ENCODE peak calls at places on chromosome 10, in four cellular contexts. I is K562, H is WTC11, X is SK-N-SH. V is an unnamed sample.
A peak's percentile ranks its signal among the peaks of the same experiment; 100 is the strongest.

GRCh38 chr10:103512591-103513382 is 19.3 kb downstream of the NEURL1 start:
- DNase-seq in H (no peak), X (peak; percentile 17), I (no peak), V (no peak)

GRCh38 chr10:75126277-75126676 is 14.8 kb downstream of the SAMD8 start:
- DNase-seq in X (no peak), I (no peak), H (no peak), V (no peak)

GRCh38 chr10:133299224-133299623 is 9.4 kb downstream of the TUBGCP2 start:
- DNase-seq in I (no peak), X (no peak), H (no peak), V (no peak)

GRCh38 chr10:8050561-8051108 is 3.9 kb upstream of the GATA3 start:
- DNase-seq in H (no peak), X (no peak), I (no peak), V (no peak)

GRCh38 chr10:17675638-17676037 is 31.7 kb downstream of the STAM start:
- DNase-seq in I (no peak), H (no peak), X (no peak), V (no peak)

GRCh38 chr10:58666024-58666423 is 153.4 kb downstream of the BICC1 start:
- DNase-seq in H (no peak), I (no peak), X (no peak), V (no peak)

GRCh38 chr10:36048236-36048635 is 406.1 kb upstream of the FZD8 start:
- DNase-seq in X (no peak), I (no peak), H (no peak), V (no peak)

GRCh38 chr10:2477154-2477553 is 590.2 kb upstream of the PFKP start:
- DNase-seq in H (peak; percentile 75), X (peak; percentile 11), I (no peak), V (no peak)

GRCh38 chr10:81600185-81600584 is 274.8 kb upstream of the NRG3 start:
- DNase-seq in H (no peak), X (no peak), I (no peak), V (no peak)

GRCh38 chr10:117541405-117541908 is 1.1 kb upstream of the EMX2 start:
- DNase-seq in I (no peak), X (no peak), H (peak; percentile 68), V (no peak)

GRCh38 chr10:514137-514671 is 175.3 kb downstream of the DIP2C start:
- DNase-seq in H (no peak), I (no peak), X (no peak), V (no peak)

GRCh38 chr10:17216217-17216900 is 11.7 kb upstream of the VIM start:
- DNase-seq in X (no peak), I (peak; percentile 37), H (no peak), V (peak; percentile 82)

GRCh38 chr10:132434405-132435005 is 37.5 kb downstream of the PWWP2B start:
- DNase-seq in H (no peak), X (peak; percentile 39), I (peak; percentile 62), V (no peak)

GRCh38 chr10:63094405-63094804 is 38.7 kb upstream of the NRBF2 start:
- DNase-seq in X (no peak), H (no peak), I (no peak), V (no peak)

GRCh38 chr10:11270135-11270857 is 252.6 kb downstream of the CELF2 start:
- DNase-seq in I (peak; percentile 66), H (peak; percentile 94), X (peak; percentile 77), V (peak; percentile 60)

GRCh38 chr10:49605939-49606509 is 4.1 kb upstream of the SLC18A3 start:
- DNase-seq in I (no peak), X (no peak), H (peak; percentile 3), V (no peak)

GRCh38 chr10:117817116-117817515 is 229.6 kb downstream of the RAB11FIP2 start:
- DNase-seq in H (no peak), I (no peak), X (no peak), V (no peak)

GRCh38 chr10:47456096-47456485 is 27.8 kb downstream of the ANXA8 start:
- DNase-seq in X (no peak), H (no peak), I (no peak), V (no peak)

GRCh38 chr10:29993319-29993876 is 66.0 kb downstream of the JCAD start:
- DNase-seq in I (no peak), X (no peak), H (no peak), V (no peak)

GRCh38 chr10:109430844-109431243 is 492.5 kb downstream of the XPNPEP1 start:
- DNase-seq in X (no peak), I (no peak), H (no peak), V (no peak)

GRCh38 chr10:33335800-33336605 is 1.5 kb upstream of the NRP1 start:
- DNase-seq in I (no peak), H (peak; percentile 36), X (peak; percentile 70), V (no peak)

GRCh38 chr10:119657725-119658124 is 6.5 kb downstream of the BAG3 start:
- DNase-seq in I (no peak), H (no peak), X (no peak), V (no peak)

GRCh38 chr10:131744356-131744755 is 156.5 kb upstream of the PPP2R2D start:
- DNase-seq in H (no peak), X (no peak), I (no peak), V (no peak)

GRCh38 chr10:70649526-70649925 is 22.8 kb upstream of the ADAMTS14 start:
- DNase-seq in I (peak; percentile 68), H (no peak), X (no peak), V (no peak)

GRCh38 chr10:75101416-75102251 is 9.8 kb upstream of the SAMD8 start:
- DNase-seq in X (no peak), H (no peak), I (no peak), V (no peak)

GRCh38 chr10:14667270-14667669 is 107.4 kb downstream of the FAM107B start:
- DNase-seq in I (no peak), H (no peak), X (peak; percentile 62), V (no peak)

GRCh38 chr10:17782921-17783665 is 26.1 kb upstream of the MRC1 start:
- DNase-seq in H (no peak), X (no peak), I (no peak), V (no peak)

GRCh38 chr10:102732661-102733060 is 11.1 kb upstream of the WBP1L start:
- DNase-seq in X (no peak), H (no peak), I (no peak), V (no peak)

GRCh38 chr10:11756766-11757315 is 14.7 kb downstream of the ECHDC3 start:
- DNase-seq in X (no peak), I (no peak), H (no peak), V (no peak)

GRCh38 chr10:16788125-16788524 is 29.1 kb downstream of the RSU1 start:
- DNase-seq in X (no peak), H (no peak), I (no peak), V (no peak)

GRCh38 chr10:132036887-132037675 is 28.7 kb upstream of the JAKMIP3 start:
- DNase-seq in X (no peak), I (no peak), H (peak; percentile 39), V (no peak)

GRCh38 chr10:89414879-89415821 is 782 bp downstream of the IFIT5 start:
- DNase-seq in H (peak; percentile 46), I (no peak), X (peak; percentile 82), V (no peak)

GRCh38 chr10:91689731-91690168 is 56.9 kb upstream of the PPP1R3C start:
- DNase-seq in H (no peak), X (no peak), I (no peak), V (no peak)
- TF ChIP-seq USF1 in H (no peak), X (no peak), I (no peak), V (no peak)

DNA sequence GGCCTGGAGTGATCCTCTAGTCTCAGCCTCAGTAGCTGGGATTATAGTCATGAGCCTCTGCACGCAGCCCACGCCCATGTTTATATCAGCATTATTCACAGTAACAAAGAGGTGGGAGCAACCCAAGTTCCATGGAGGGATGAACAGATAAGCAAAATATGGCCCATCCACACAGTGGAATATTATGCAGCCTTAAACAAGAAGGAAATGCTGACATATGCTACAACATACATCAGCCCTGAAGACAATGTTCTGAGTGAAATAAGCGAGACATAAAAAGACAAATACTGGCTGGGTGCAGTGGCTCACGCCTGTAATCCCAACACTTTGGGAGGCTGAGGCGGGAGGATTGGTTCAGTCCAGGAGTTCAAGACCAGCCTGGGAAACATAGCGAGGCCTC is 21.5 kb upstream of the PFKFB3 start:
- DNase-seq in X (no peak), I (no peak), H (no peak), V (no peak)
- TF ChIP-seq USF1 in X (no peak), I (no peak), H (no peak), V (no peak)

GRCh38 chr10:69374931-69375306 is 41.8 kb downstream of the TACR2 start:
- DNase-seq in X (no peak), I (no peak), H (no peak), V (no peak)

GRCh38 chr10:69374242-69374641 is 42.5 kb downstream of the TACR2 start:
- DNase-seq in H (no peak), X (no peak), I (no peak), V (no peak)

GRCh38 chr10:69376662-69377061 is 40.1 kb downstream of the TACR2 start:
- DNase-seq in X (no peak), H (no peak), I (no peak), V (no peak)

GRCh38 chr10:69375307-69376151 is 41.2 kb downstream of the TACR2 start:
- DNase-seq in I (peak; percentile 59), H (peak; percentile 82), X (no peak), V (no peak)

DNA sequence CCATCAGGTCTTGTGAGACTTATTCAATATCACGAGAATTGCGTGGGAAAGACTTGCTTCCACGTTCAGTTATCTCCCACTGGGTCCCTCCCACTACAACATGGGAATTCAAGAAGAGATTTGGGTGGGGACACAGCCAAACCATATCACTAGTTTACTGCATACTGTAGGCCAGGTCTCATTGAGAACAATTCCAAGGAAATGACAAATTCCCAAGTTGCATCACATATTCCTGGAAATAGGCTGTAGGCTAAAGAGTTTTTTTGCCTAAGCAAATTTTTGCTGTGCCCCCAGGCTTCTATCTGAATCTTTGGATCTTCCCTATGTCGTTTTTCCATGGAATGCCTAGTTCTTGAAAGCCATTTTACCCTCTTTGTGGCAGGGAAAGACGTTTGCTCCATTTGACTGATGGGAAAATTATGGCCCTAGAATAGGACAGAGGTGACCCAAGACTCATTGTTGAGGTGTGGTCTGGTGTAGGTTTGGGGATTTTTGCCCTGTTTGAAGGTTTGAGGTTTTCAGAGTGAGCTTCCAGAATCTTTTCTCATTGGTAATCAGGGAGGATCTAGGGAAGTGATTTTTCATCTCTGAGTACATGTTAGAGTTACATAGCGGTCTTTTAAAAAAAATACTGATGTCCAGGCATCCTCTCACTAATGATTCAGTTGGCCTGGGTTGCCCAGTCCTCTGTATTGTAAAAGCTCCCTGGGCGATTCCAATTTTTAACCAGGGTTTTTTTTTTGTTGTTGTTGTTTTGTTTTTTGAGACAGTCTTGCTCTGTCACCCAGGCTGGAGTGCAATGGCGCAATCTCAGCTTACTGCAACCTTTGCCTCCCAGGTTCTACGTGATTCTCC is 44.4 kb downstream of the TACR2 start:
- DNase-seq in I (no peak), H (no peak), X (no peak), V (no peak)
- TF ChIP-seq USF1 in I (no peak), H (no peak), X (no peak), V (no peak)

DNA sequence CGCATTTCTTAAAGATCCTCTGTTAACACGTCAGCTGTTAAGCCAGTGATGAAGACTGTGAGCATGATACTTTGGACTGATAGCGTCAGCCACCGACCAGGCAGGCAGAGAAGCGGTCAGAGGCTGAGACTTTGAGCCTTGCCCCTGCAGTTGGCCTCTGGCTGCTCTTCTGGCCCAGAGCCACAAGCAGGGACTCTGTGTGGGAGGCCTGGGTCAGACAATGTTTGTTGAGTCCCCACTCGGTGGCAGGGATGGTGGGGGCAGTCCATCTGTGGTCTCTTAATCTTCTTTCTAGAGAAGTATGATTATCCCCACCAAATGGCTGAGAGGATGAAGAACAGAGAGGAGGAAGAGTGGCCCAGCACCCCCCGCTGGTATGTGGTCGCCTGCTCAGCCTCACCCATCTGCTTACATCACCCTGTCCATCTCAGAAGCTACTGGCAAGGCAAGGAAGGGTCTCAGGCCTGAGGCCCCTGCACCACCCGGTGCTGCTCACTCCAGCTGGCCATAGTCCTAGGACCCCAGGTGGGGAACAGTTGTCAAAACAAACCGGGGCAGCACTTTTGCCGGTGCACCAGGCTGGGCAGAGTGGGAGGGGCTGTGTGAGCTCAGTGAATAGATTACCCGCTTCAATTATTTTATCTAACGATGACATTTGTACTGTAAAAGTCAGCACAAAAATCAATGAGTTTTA is 202.9 kb downstream of the GRID1 start:
- DNase-seq in H (peak; percentile 5), X (peak; percentile 43), I (no peak), V (no peak)
- TF ChIP-seq USF1 in H (no peak), X (no peak), I (no peak), V (no peak)